ENCODE peak calls at places on chromosomes 4 and X, in four cellular contexts. Y is H1, J is GM12878, D is HepG2. O is an unnamed sample.

GRCh38 chrX:45849261-45849660 is 648.6 kb upstream of the DIPK2B start:
- DNase-seq in Y (no peak), J (no peak), D (peak; percentile 61), O (peak; percentile 65)

GRCh38 chrX:63761639-63762038 is 23.4 kb downstream of the ARHGEF9 start:
- DNase-seq in Y (no peak), J (peak; percentile 34), D (no peak), O (no peak)

GRCh38 chr4:77927991-77928925 is 65.6 kb downstream of the MRPL1 start:
- DNase-seq in Y (no peak), J (no peak), D (peak; percentile 51), O (peak; percentile 7)

GRCh38 chrX:40154853-40155616 is 57.3 kb upstream of the BCOR start:
- DNase-seq in Y (no peak), J (no peak), D (peak; percentile 87), O (no peak)

GRCh38 chr4:21117771-21118170 is 417.5 kb downstream of the PACRGL start:
- DNase-seq in Y (no peak), J (no peak), D (no peak), O (no peak)

GRCh38 chrX:130575831-130576404 is 174.1 kb downstream of the RBMX2 start:
- DNase-seq in Y (peak; percentile 5), J (no peak), D (peak; percentile 14), O (peak; percentile 1)

GRCh38 chr4:150664935-150665334 is 83.0 kb downstream of the MAB21L2 start:
- DNase-seq in Y (no peak), J (no peak), D (peak; percentile 7), O (no peak)

GRCh38 chr4:109921384-109921808 is 8.7 kb downstream of the EGF start:
- DNase-seq in Y (no peak), J (no peak), D (no peak), O (peak; percentile 49)

GRCh38 chr4:77473509-77473908 is 132.1 kb upstream of the CXCL13 start:
- DNase-seq in Y (no peak), J (no peak), D (peak; percentile 18), O (no peak)

GRCh38 chr4:3500111-3500510 is 32.1 kb downstream of the LRPAP1 start:
- DNase-seq in Y (no peak), J (no peak), D (no peak), O (no peak)

GRCh38 chr4:38034986-38035882 is 75.0 kb downstream of the PTTG2 start:
- DNase-seq in Y (no peak), J (no peak), D (peak; percentile 66), O (peak; percentile 71)

GRCh38 chr4:83110222-83110945 is 4.1 kb downstream of the PLAC8 start:
- DNase-seq in Y (peak; percentile 84), J (peak; percentile 90), D (peak; percentile 2), O (peak; percentile 30)

GRCh38 chrX:124217289-124218251 is 114.9 kb upstream of the TEX13D start:
- DNase-seq in Y (no peak), J (no peak), D (peak; percentile 66), O (no peak)

GRCh38 chrX:112746812-112747630 is 67.3 kb upstream of the LHFPL1 start:
- DNase-seq in Y (no peak), J (no peak), D (no peak), O (no peak)

GRCh38 chr4:82784615-82785247 is 13.9 kb downstream of the SCD5 start:
- DNase-seq in Y (no peak), J (no peak), D (no peak), O (no peak)

GRCh38 chrX:50111762-50112161 is 89.0 kb downstream of the AKAP4 start:
- DNase-seq in Y (no peak), J (no peak), D (no peak), O (no peak)

GRCh38 chrX:57821703-57822375 is 88.4 kb downstream of the ZXDA start:
- DNase-seq in Y (no peak), J (peak; percentile 13), D (peak; percentile 43), O (peak; percentile 83)

GRCh38 chrX:41870719-41871151 is 52.6 kb downstream of the CASK start:
- DNase-seq in Y (no peak), J (no peak), D (peak; percentile 63), O (no peak)

GRCh38 chrX:63743596-63743995 is 41.4 kb downstream of the ARHGEF9 start:
- DNase-seq in Y (no peak), J (no peak), D (no peak), O (no peak)

GRCh38 chr4:2790583-2791517 is 2.0 kb upstream of the SH3BP2 start:
- DNase-seq in Y (no peak), J (no peak), D (no peak), O (no peak)

GRCh38 chr4:120850048-120850599 is 72.4 kb downstream of the PRDM5 start:
- DNase-seq in Y (no peak), J (no peak), D (no peak), O (no peak)

GRCh38 chr4:112801341-112801740 is 164.4 kb downstream of the LARP7 start:
- DNase-seq in Y (no peak), J (no peak), D (no peak), O (no peak)

GRCh38 chr4:53599632-53600031 is 8.3 kb upstream of the LNX1 start:
- DNase-seq in Y (no peak), J (no peak), D (no peak), O (no peak)

GRCh38 chrX:4710618-4711433 is 997.4 kb upstream of the PRKX start:
- DNase-seq in Y (no peak), J (peak; percentile 16), D (peak; percentile 23), O (no peak)

GRCh38 chr4:94014484-94015136 is 186.1 kb downstream of the ATOH1 start:
- DNase-seq in Y (no peak), J (no peak), D (no peak), O (no peak)

GRCh38 chrX:47218920-47219815 is 687 bp downstream of the CDK16 start:
- DNase-seq in Y (no peak), J (no peak), D (no peak), O (no peak)

GRCh38 chr4:32789026-32789608 is 2068.9 kb downstream of the PCDH7 start:
- DNase-seq in Y (no peak), J (no peak), D (no peak), O (no peak)

GRCh38 chr4:40283968-40284367 is 51.2 kb upstream of the CHRNA9 start:
- DNase-seq in Y (no peak), J (no peak), D (no peak), O (no peak)

GRCh38 chr4:69858683-69859082 is 1.3 kb downstream of the SULT1E1 start:
- DNase-seq in Y (no peak), J (no peak), D (no peak), O (no peak)

GRCh38 chrX:150352581-150352980 is 10.5 kb upstream of the MAMLD1 start:
- DNase-seq in Y (no peak), J (no peak), D (no peak), O (peak; percentile 45)

GRCh38 chr4:4507923-4508322 is 33.9 kb downstream of the STX18 start:
- DNase-seq in Y (no peak), J (no peak), D (peak; percentile 2), O (peak; percentile 19)

GRCh38 chrX:124194903-124195302 is 137.6 kb upstream of the TEX13D start:
- DNase-seq in Y (no peak), J (no peak), D (no peak), O (no peak)

DNA sequence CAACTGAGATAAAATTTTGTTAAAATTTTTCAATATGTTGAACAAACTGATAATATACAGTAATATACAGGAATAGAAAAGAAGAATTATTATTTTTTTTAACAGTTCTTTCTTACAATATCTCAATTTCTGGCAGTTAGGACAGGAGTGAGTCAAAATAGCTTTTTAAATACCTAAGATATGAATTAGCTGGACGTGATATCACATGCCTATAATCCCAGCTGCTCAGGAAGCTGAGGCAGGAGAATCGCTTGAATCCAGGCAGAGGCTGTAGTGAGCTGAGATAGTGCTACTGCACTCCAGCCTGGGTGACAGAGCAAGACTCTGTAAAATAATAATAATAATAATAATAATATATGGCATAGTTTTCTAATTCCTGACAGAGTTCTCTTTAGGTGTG is 1039.3 kb downstream of the STPG2 start:
- DNase-seq in Y (no peak), J (no peak), D (no peak), O (no peak)
- TF ChIP-seq JUND in Y (no peak), J (no peak), D (no peak), O (no peak)

GRCh38 chr4:152936446-152937279 is 540 bp downstream of the FHDC1 start:
- DNase-seq in Y (no peak), J (no peak), D (no peak), O (peak; percentile 36)

GRCh38 chr4:152937280-152937534 is 1.1 kb downstream of the FHDC1 start:
- DNase-seq in Y (no peak), J (no peak), D (no peak), O (no peak)

GRCh38 chr4:152937535-152938236 is 1.6 kb downstream of the FHDC1 start:
- DNase-seq in Y (no peak), J (no peak), D (no peak), O (peak; percentile 19)

GRCh38 chr4:152935138-152935537 is 985 bp upstream of the FHDC1 start:
- DNase-seq in Y (no peak), J (no peak), D (no peak), O (peak; percentile 60)

DNA sequence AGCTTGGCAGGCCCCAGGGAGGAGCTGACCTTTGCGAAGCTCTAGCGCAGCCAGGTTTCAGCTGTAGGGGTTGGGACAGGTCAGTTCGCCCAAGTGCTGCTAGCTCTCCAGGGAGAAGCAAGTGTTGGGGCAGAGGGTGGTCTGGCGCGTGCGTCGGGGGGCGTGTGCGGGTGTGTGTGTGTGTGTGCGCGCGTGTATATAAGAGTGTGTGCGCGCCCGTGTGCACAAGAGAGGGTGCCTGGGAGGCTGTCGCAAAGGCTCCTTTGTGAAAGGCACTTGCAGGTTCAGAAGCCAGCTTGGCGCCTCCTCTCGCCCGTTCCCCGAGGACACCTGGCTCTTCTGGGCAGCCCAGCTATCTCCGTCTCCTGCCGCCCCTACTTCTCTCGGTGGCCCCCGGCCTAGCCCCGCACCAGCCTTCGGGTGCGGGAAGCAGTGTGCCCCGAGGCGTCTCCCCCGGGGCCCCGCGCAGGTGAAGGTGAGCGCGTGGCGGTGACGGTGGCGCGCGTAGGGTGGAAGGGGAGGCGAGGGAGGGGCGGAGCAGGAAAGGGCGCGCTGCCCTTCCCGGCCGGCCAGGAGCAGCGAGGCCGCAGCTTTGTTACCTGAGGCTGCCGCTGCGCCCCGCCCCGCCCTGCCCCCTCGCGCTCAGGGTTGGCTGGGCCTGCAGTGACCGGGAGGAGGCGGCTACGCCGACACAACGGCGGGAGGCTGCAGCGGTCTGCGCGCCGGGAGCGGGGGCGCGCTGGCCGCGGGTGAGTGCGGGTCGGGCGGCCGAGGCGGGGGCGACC is at the start of gene FHDC1:
- DNase-seq in Y (no peak), J (no peak), D (no peak), O (peak; percentile 87)
- TF ChIP-seq JUND in Y (no peak), J (no peak), D (no peak), O (no peak)

DNA sequence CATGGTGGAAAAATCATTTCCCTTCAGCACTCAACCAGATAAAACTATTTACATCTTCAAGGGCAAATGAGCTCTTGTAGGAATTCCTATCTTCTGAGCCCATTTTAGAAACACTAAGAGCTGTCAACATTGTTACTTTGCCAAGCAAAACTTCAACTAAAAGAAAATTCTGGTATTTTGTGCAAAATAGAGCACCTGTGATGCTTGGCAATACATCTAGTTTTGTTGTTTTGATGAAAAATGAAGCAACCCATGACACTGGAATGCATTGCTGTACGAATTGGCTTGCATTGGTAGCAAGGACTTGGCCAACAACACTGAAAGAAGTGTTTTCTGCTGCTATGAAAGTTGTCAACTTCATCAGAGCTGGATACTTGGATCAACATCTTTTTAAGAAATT is 194.4 kb downstream of the COX18 start:
- DNase-seq in Y (no peak), J (no peak), D (no peak), O (no peak)
- TF ChIP-seq JUND in Y (no peak), J (no peak), D (no peak), O (no peak)

GRCh38 chr4:147157860-147158701 is 212.4 kb upstream of the TTC29 start:
- DNase-seq in Y (no peak), J (no peak), D (peak; percentile 39), O (peak; percentile 16)
- TF ChIP-seq JUND in Y (no peak), J (no peak), D (no peak), O (no peak)

GRCh38 chr4:87152310-87153061 is 67.9 kb downstream of the KLHL8 start:
- DNase-seq in Y (no peak), J (no peak), D (no peak), O (no peak)
- TF ChIP-seq JUND in Y (no peak), J (no peak), D (no peak), O (no peak)

GRCh38 chr4:97836662-97837061 is 306.6 kb downstream of the STPG2 start:
- DNase-seq in Y (no peak), J (no peak), D (no peak), O (no peak)
- TF ChIP-seq JUND in Y (no peak), J (no peak), D (no peak), O (no peak)

O was measured in T47D.